ENCODE peak calls at places on chromosomes 16 and 17, in four cellular contexts. O is mesenchymal stem cell, W is LoVo, U is NCI-H2081. R is an unnamed sample.

GRCh38 chr17:5019475-5019956 is 15.7 kb downstream of the SLC52A1 start:
- DNase-seq in W (no peak), O (no peak), U (no peak), R (no peak)

GRCh38 chr17:57918017-57918895 is 37.0 kb downstream of the CUEDC1 start:
- DNase-seq in O (peak; percentile 56), W (no peak), U (no peak), R (peak; percentile 70)

GRCh38 chr17:19332371-19333131 is 30.0 kb downstream of the B9D1 start:
- DNase-seq in U (no peak), O (no peak), W (no peak), R (no peak)

GRCh38 chr17:83073389-83074063 is 5.9 kb upstream of the METRNL start:
- DNase-seq in U (no peak), O (no peak), W (no peak), R (no peak)

GRCh38 chr16:78562650-78563049 is 463.2 kb downstream of the WWOX start:
- DNase-seq in W (no peak), U (no peak), O (no peak), R (no peak)

GRCh38 chr16:87780385-87780989 is 14.7 kb upstream of the KLHDC4 start:
- DNase-seq in U (peak; percentile 79), W (no peak), O (no peak), R (no peak)

GRCh38 chr16:1149101-1149636 is 3.7 kb upstream of the CACNA1H start:
- DNase-seq in O (no peak), U (no peak), W (no peak), R (no peak)

GRCh38 chr16:78102865-78103264 is 3.4 kb downstream of the WWOX start:
- DNase-seq in O (no peak), U (no peak), W (no peak), R (no peak)

GRCh38 chr16:3145660-3146059 is 10.8 kb downstream of the ZNF213 start:
- DNase-seq in W (no peak), O (no peak), U (no peak), R (no peak)

GRCh38 chr17:72715906-72716572 is 376.4 kb downstream of the SLC39A11 start:
- DNase-seq in O (peak; percentile 97), W (peak; percentile 93), U (no peak), R (peak; percentile 67)

GRCh38 chr17:36647598-36647997 is 46.2 kb downstream of the MRM1 start:
- DNase-seq in U (no peak), W (no peak), O (no peak), R (no peak)

GRCh38 chr17:7717756-7718350 is 309 bp downstream of the DNAH2 start:
- DNase-seq in O (peak; percentile 56), U (no peak), W (no peak), R (no peak)